ENCODE peak calls at places on chromosomes 11 and 22, in nine cellular contexts. One of them, this sample, is unnamed.

GRCh38 chr11:116835042-116835772 is 2.2 kb downstream of the APOA1 start:
- DNase-seq in psoas muscle: no peak
- DNase-seq in spleen: no peak
- DNase-seq in GM23248: no peak
- DNase-seq in thoracic aorta: no peak
- DNase-seq in body of pancreas: no peak
- DNase-seq in right cardiac atrium: no peak
- DNase-seq in colonic mucosa: no peak
- DNase-seq in naive thymus-derived CD4-positive, alpha-beta T cell: no peak
- DNase-seq in this sample: no peak

GRCh38 chr22:24367841-24368240 is 59.6 kb upstream of the ADORA2A start:
- DNase-seq in psoas muscle: no peak
- DNase-seq in spleen: no peak
- DNase-seq in colonic mucosa: no peak
- DNase-seq in thoracic aorta: no peak
- DNase-seq in GM23248: peak; percentile 43
- DNase-seq in naive thymus-derived CD4-positive, alpha-beta T cell: no peak
- DNase-seq in right cardiac atrium: no peak
- DNase-seq in body of pancreas: no peak
- DNase-seq in this sample: no peak

GRCh38 chr11:86070435-86071056 is 1.7 kb upstream of the PICALM start:
- DNase-seq in body of pancreas: no peak
- DNase-seq in spleen: no peak
- DNase-seq in right cardiac atrium: no peak
- DNase-seq in psoas muscle: no peak
- DNase-seq in colonic mucosa: no peak
- DNase-seq in thoracic aorta: no peak
- DNase-seq in GM23248: peak; percentile 38
- DNase-seq in naive thymus-derived CD4-positive, alpha-beta T cell: no peak
- DNase-seq in this sample: no peak

GRCh38 chr11:416757-417621 is 2.2 kb upstream of the SIGIRR start:
- DNase-seq in colonic mucosa: peak; percentile 78
- DNase-seq in right cardiac atrium: peak; percentile 62
- DNase-seq in psoas muscle: peak; percentile 56
- DNase-seq in body of pancreas: peak; percentile 87
- DNase-seq in GM23248: peak; percentile 65
- DNase-seq in thoracic aorta: no peak
- DNase-seq in naive thymus-derived CD4-positive, alpha-beta T cell: peak; percentile 51
- DNase-seq in spleen: peak; percentile 93
- DNase-seq in this sample: peak; percentile 82

GRCh38 chr22:47619631-47620030 is 857.2 kb downstream of the TBC1D22A start:
- DNase-seq in spleen: peak; percentile 51
- DNase-seq in naive thymus-derived CD4-positive, alpha-beta T cell: no peak
- DNase-seq in right cardiac atrium: no peak
- DNase-seq in colonic mucosa: no peak
- DNase-seq in psoas muscle: no peak
- DNase-seq in thoracic aorta: no peak
- DNase-seq in GM23248: no peak
- DNase-seq in body of pancreas: no peak
- DNase-seq in this sample: peak; percentile 14

GRCh38 chr22:39546889-39547586 is 14.5 kb upstream of the RPS19BP1 start:
- DNase-seq in right cardiac atrium: no peak
- DNase-seq in naive thymus-derived CD4-positive, alpha-beta T cell: no peak
- DNase-seq in spleen: no peak
- DNase-seq in GM23248: peak; percentile 56
- DNase-seq in body of pancreas: no peak
- DNase-seq in psoas muscle: no peak
- DNase-seq in thoracic aorta: no peak
- DNase-seq in colonic mucosa: no peak
- DNase-seq in this sample: no peak

GRCh38 chr22:31800065-31800464 is 46.2 kb downstream of the DEPDC5 start:
- DNase-seq in thoracic aorta: no peak
- DNase-seq in naive thymus-derived CD4-positive, alpha-beta T cell: no peak
- DNase-seq in colonic mucosa: no peak
- DNase-seq in GM23248: peak; percentile 42
- DNase-seq in body of pancreas: no peak
- DNase-seq in psoas muscle: no peak
- DNase-seq in spleen: no peak
- DNase-seq in right cardiac atrium: no peak
- DNase-seq in this sample: no peak

GRCh38 chr22:40525250-40525884 is 111.2 kb downstream of the MRTFA start:
- DNase-seq in psoas muscle: peak; percentile 51
- DNase-seq in naive thymus-derived CD4-positive, alpha-beta T cell: peak; percentile 77
- DNase-seq in spleen: peak; percentile 85
- DNase-seq in body of pancreas: peak; percentile 69
- DNase-seq in colonic mucosa: peak; percentile 60
- DNase-seq in thoracic aorta: no peak
- DNase-seq in right cardiac atrium: no peak
- DNase-seq in GM23248: peak; percentile 63
- DNase-seq in this sample: peak; percentile 48

GRCh38 chr22:19222242-19223005 is 43.9 kb upstream of the SLC25A1 start:
- DNase-seq in GM23248: no peak
- DNase-seq in spleen: no peak
- DNase-seq in body of pancreas: no peak
- DNase-seq in thoracic aorta: no peak
- DNase-seq in colonic mucosa: no peak
- DNase-seq in naive thymus-derived CD4-positive, alpha-beta T cell: no peak
- DNase-seq in right cardiac atrium: no peak
- DNase-seq in psoas muscle: no peak
- DNase-seq in this sample: no peak

GRCh38 chr11:68164437-68164836 is 43.2 kb upstream of the CHKA start:
- DNase-seq in right cardiac atrium: no peak
- DNase-seq in thoracic aorta: no peak
- DNase-seq in psoas muscle: no peak
- DNase-seq in naive thymus-derived CD4-positive, alpha-beta T cell: no peak
- DNase-seq in GM23248: peak; percentile 76
- DNase-seq in body of pancreas: no peak
- DNase-seq in colonic mucosa: no peak
- DNase-seq in spleen: no peak
- DNase-seq in this sample: no peak

GRCh38 chr22:38956551-38956950 is 858 bp upstream of the APOBEC3A start:
- DNase-seq in thoracic aorta: no peak
- DNase-seq in body of pancreas: peak; percentile 1
- DNase-seq in colonic mucosa: no peak
- DNase-seq in right cardiac atrium: no peak
- DNase-seq in spleen: peak; percentile 72
- DNase-seq in GM23248: no peak
- DNase-seq in naive thymus-derived CD4-positive, alpha-beta T cell: no peak
- DNase-seq in psoas muscle: no peak
- DNase-seq in this sample: no peak

GRCh38 chr11:46248270-46249102 is 29.0 kb upstream of the CREB3L1 start:
- DNase-seq in spleen: no peak
- DNase-seq in colonic mucosa: no peak
- DNase-seq in psoas muscle: no peak
- DNase-seq in naive thymus-derived CD4-positive, alpha-beta T cell: no peak
- DNase-seq in body of pancreas: no peak
- DNase-seq in right cardiac atrium: no peak
- DNase-seq in GM23248: peak; percentile 97
- DNase-seq in thoracic aorta: no peak
- DNase-seq in this sample: no peak

GRCh38 chr11:111641339-111642015 is 39.2 kb downstream of the SIK2 start:
- DNase-seq in colonic mucosa: no peak
- DNase-seq in thoracic aorta: no peak
- DNase-seq in naive thymus-derived CD4-positive, alpha-beta T cell: no peak
- DNase-seq in psoas muscle: no peak
- DNase-seq in right cardiac atrium: no peak
- DNase-seq in GM23248: no peak
- DNase-seq in body of pancreas: no peak
- DNase-seq in spleen: no peak
- DNase-seq in this sample: no peak

GRCh38 chr11:57409321-57410100 is 17.4 kb downstream of the SLC43A3 start:
- DNase-seq in spleen: no peak
- DNase-seq in GM23248: no peak
- DNase-seq in thoracic aorta: no peak
- DNase-seq in body of pancreas: no peak
- DNase-seq in naive thymus-derived CD4-positive, alpha-beta T cell: no peak
- DNase-seq in psoas muscle: no peak
- DNase-seq in right cardiac atrium: no peak
- DNase-seq in colonic mucosa: no peak
- DNase-seq in this sample: no peak

GRCh38 chr22:50192825-50193204 is 7.1 kb downstream of the TRABD start:
- DNase-seq in psoas muscle: peak; percentile 14
- DNase-seq in colonic mucosa: no peak
- DNase-seq in thoracic aorta: no peak
- DNase-seq in body of pancreas: no peak
- DNase-seq in right cardiac atrium: no peak
- DNase-seq in naive thymus-derived CD4-positive, alpha-beta T cell: peak; percentile 79
- DNase-seq in GM23248: no peak
- DNase-seq in spleen: peak; percentile 89
- DNase-seq in this sample: peak; percentile 53

GRCh38 chr11:62603072-62603408 is 1.4 kb upstream of the MTA2 start:
- DNase-seq in body of pancreas: no peak
- DNase-seq in naive thymus-derived CD4-positive, alpha-beta T cell: no peak
- DNase-seq in GM23248: no peak
- DNase-seq in colonic mucosa: peak; percentile 56
- DNase-seq in thoracic aorta: no peak
- DNase-seq in spleen: no peak
- DNase-seq in psoas muscle: no peak
- DNase-seq in right cardiac atrium: peak; percentile 53
- DNase-seq in this sample: no peak
- H3K27ac ChIP-seq in body of pancreas: no peak overlapping the region
- H3K27ac ChIP-seq in naive thymus-derived CD4-positive, alpha-beta T cell: peak overlapping the region; percentile 4
- H3K27ac ChIP-seq in GM23248: no peak overlapping the region
- H3K27ac ChIP-seq in colonic mucosa: no peak overlapping the region
- H3K27ac ChIP-seq in thoracic aorta: peak overlapping the region; percentile 98
- H3K27ac ChIP-seq in spleen: peak overlapping the region; percentile 98
- H3K27ac ChIP-seq in psoas muscle: peak overlapping the region; percentile 92
- H3K27ac ChIP-seq in right cardiac atrium: no peak overlapping the region
- H3K27ac ChIP-seq in this sample: peak overlapping the region; percentile 96

DNA sequence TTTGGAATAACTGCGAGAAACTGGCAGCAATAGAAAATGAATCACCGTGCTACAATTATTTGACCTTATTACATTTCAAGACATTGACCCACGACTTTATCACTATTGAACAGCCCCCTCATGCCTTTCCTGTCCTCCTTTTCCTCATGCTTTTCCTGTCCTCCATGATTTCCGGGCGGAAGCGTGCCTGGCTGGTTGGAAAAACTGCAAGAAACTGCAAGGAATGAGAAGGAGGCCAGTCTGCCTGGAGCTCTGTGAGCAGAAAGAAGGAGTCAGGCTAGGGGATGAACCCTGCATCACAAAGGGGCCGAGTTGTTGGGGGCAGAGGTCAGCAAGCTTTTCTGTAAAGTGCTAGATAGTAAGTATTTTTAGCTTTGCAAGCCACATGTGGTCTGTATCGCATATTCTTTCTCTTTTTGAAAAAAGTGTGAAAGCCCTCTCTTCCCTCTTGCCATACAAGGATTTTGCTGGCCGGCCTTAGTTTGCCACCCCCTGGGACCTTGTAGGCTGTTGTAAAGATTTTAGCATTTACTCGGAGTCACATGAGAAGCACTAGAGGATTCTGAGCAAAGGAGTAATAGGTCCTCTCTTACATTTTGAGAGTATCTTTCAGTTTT is 37.0 kb upstream of the SWAP70 start:
- DNase-seq in right cardiac atrium: peak; percentile 26
- DNase-seq in naive thymus-derived CD4-positive, alpha-beta T cell: no peak
- DNase-seq in body of pancreas: no peak
- DNase-seq in colonic mucosa: no peak
- DNase-seq in thoracic aorta: no peak
- DNase-seq in spleen: no peak
- DNase-seq in psoas muscle: no peak
- DNase-seq in GM23248: no peak
- DNase-seq in this sample: no peak
- H3K27ac ChIP-seq in right cardiac atrium: peak overlapping the region; percentile 84
- H3K27ac ChIP-seq in naive thymus-derived CD4-positive, alpha-beta T cell: no peak overlapping the region
- H3K27ac ChIP-seq in body of pancreas: no peak overlapping the region
- H3K27ac ChIP-seq in colonic mucosa: no peak overlapping the region
- H3K27ac ChIP-seq in thoracic aorta: no peak overlapping the region
- H3K27ac ChIP-seq in spleen: peak overlapping the region; percentile 70
- H3K27ac ChIP-seq in psoas muscle: no peak overlapping the region
- H3K27ac ChIP-seq in GM23248: no peak overlapping the region
- H3K27ac ChIP-seq in this sample: no peak overlapping the region

GRCh38 chr11:62687508-62688396 is 1.6 kb downstream of the LRRN4CL start:
- DNase-seq in spleen: no peak
- DNase-seq in right cardiac atrium: no peak
- DNase-seq in naive thymus-derived CD4-positive, alpha-beta T cell: no peak
- DNase-seq in body of pancreas: no peak
- DNase-seq in psoas muscle: peak; percentile 27
- DNase-seq in thoracic aorta: no peak
- DNase-seq in GM23248: no peak
- DNase-seq in colonic mucosa: no peak
- DNase-seq in this sample: no peak
- H3K27ac ChIP-seq in spleen: no peak overlapping the region
- H3K27ac ChIP-seq in right cardiac atrium: no peak overlapping the region
- H3K27ac ChIP-seq in naive thymus-derived CD4-positive, alpha-beta T cell: no peak overlapping the region
- H3K27ac ChIP-seq in body of pancreas: no peak overlapping the region
- H3K27ac ChIP-seq in psoas muscle: no peak overlapping the region
- H3K27ac ChIP-seq in thoracic aorta: no peak overlapping the region
- H3K27ac ChIP-seq in GM23248: no peak overlapping the region
- H3K27ac ChIP-seq in colonic mucosa: peak overlapping the region; percentile 32
- H3K27ac ChIP-seq in this sample: peak overlapping the region; percentile 57

GRCh38 chr11:130164221-130164570 is 4.6 kb downstream of the ST14 start:
- DNase-seq in colonic mucosa: no peak
- DNase-seq in spleen: no peak
- DNase-seq in psoas muscle: no peak
- DNase-seq in GM23248: no peak
- DNase-seq in right cardiac atrium: no peak
- DNase-seq in body of pancreas: no peak
- DNase-seq in thoracic aorta: no peak
- DNase-seq in naive thymus-derived CD4-positive, alpha-beta T cell: no peak
- DNase-seq in this sample: no peak

GRCh38 chr11:130168105-130168504 is 8.5 kb downstream of the ST14 start:
- DNase-seq in spleen: no peak
- DNase-seq in naive thymus-derived CD4-positive, alpha-beta T cell: no peak
- DNase-seq in body of pancreas: no peak
- DNase-seq in right cardiac atrium: no peak
- DNase-seq in thoracic aorta: no peak
- DNase-seq in psoas muscle: no peak
- DNase-seq in colonic mucosa: no peak
- DNase-seq in GM23248: peak; percentile 78
- DNase-seq in this sample: no peak

GRCh38 chr11:130165601-130166456 is 6.2 kb downstream of the ST14 start:
- DNase-seq in naive thymus-derived CD4-positive, alpha-beta T cell: no peak
- DNase-seq in colonic mucosa: peak; percentile 68
- DNase-seq in right cardiac atrium: no peak
- DNase-seq in psoas muscle: no peak
- DNase-seq in thoracic aorta: no peak
- DNase-seq in body of pancreas: no peak
- DNase-seq in spleen: no peak
- DNase-seq in GM23248: no peak
- DNase-seq in this sample: no peak

GRCh38 chr11:130163346-130164220 is 4.0 kb downstream of the ST14 start:
- DNase-seq in GM23248: no peak
- DNase-seq in body of pancreas: peak; percentile 80
- DNase-seq in right cardiac atrium: no peak
- DNase-seq in thoracic aorta: no peak
- DNase-seq in spleen: no peak
- DNase-seq in psoas muscle: no peak
- DNase-seq in colonic mucosa: peak; percentile 72
- DNase-seq in naive thymus-derived CD4-positive, alpha-beta T cell: no peak
- DNase-seq in this sample: peak; percentile 80

DNA sequence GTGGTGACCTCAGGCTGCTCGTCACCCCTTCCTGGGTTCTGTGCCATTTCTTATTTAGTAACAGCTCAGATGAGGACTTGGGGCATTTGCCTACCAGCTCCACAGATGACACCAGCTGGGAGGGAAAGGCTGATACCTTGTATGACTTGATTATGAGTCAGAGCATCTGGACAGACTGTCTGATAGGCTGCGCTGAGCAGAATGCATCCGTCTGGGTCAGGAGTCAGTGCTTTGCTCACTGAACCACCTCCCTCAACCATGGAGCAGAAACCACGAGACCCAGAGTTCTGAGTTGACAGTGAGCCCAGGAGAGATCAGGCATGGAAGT is 6.8 kb downstream of the ST14 start:
- DNase-seq in thoracic aorta: no peak
- DNase-seq in psoas muscle: no peak
- DNase-seq in GM23248: peak; percentile 98
- DNase-seq in right cardiac atrium: no peak
- DNase-seq in naive thymus-derived CD4-positive, alpha-beta T cell: no peak
- DNase-seq in colonic mucosa: peak; percentile 72
- DNase-seq in body of pancreas: no peak
- DNase-seq in spleen: no peak
- DNase-seq in this sample: peak; percentile 49
- H3K27ac ChIP-seq in thoracic aorta: no peak overlapping the region
- H3K27ac ChIP-seq in psoas muscle: no peak overlapping the region
- H3K27ac ChIP-seq in GM23248: peak overlapping the region; percentile 38
- H3K27ac ChIP-seq in right cardiac atrium: no peak overlapping the region
- H3K27ac ChIP-seq in naive thymus-derived CD4-positive, alpha-beta T cell: no peak overlapping the region
- H3K27ac ChIP-seq in colonic mucosa: peak overlapping the region; percentile 67
- H3K27ac ChIP-seq in body of pancreas: no peak overlapping the region
- H3K27ac ChIP-seq in spleen: no peak overlapping the region
- H3K27ac ChIP-seq in this sample: peak overlapping the region; percentile 20

This sample was measured in stomach.